ENCODE peak calls at places on chromosomes 3 and 15, in seven cellular contexts. H is fibroblast of mammary gland, V is choroid plexus epithelial cell, Y is A549, Q is transverse colon, A is tibial artery, U is cardiac fibroblast. F is an unnamed sample.

GRCh38 chr3:158381274-158381868 is 189.6 kb upstream of the MLF1 start:
- DNase-seq in U (peak; percentile 4), A (no peak), V (no peak), H (peak; percentile 68), Q (no peak), Y (no peak), F (no peak)

GRCh38 chr15:57387644-57388076 is 11.4 kb downstream of the CGNL1 start:
- DNase-seq in A (no peak), U (no peak), V (no peak), Q (no peak), Y (no peak), H (no peak), F (peak; percentile 46)

GRCh38 chr3:63400259-63400860 is 122.3 kb downstream of the SYNPR start:
- DNase-seq in U (peak; percentile 29), Q (no peak), Y (no peak), H (peak; percentile 56), A (no peak), V (peak; percentile 7), F (peak; percentile 68)

GRCh38 chr3:195081242-195081963 is 189.6 kb downstream of the XXYLT1 start:
- DNase-seq in U (no peak), A (no peak), H (no peak), V (peak; percentile 76), Q (no peak), Y (no peak), F (no peak)

GRCh38 chr3:154904328-154904727 is 175.8 kb upstream of the MME start:
- DNase-seq in Q (no peak), Y (peak; percentile 11), A (no peak), V (peak; percentile 64), U (peak; percentile 63), H (peak; percentile 59), F (no peak)

GRCh38 chr15:62187910-62188309 is 22.8 kb upstream of the C2CD4B start:
- DNase-seq in U (no peak), V (no peak), H (no peak), Q (no peak), Y (no peak), A (no peak), F (no peak)

GRCh38 chr15:70149667-70150404 is 52.1 kb upstream of the TLE3 start:
- DNase-seq in U (peak; percentile 60), Y (peak; percentile 63), A (no peak), V (peak; percentile 79), H (peak; percentile 62), Q (no peak), F (no peak)

GRCh38 chr3:52136513-52136912 is 17.7 kb downstream of the POC1A start:
- DNase-seq in Q (no peak), U (no peak), H (peak; percentile 7), V (no peak), Y (no peak), A (peak; percentile 81), F (no peak)

GRCh38 chr3:161139686-161140085 is 34.5 kb upstream of the B3GALNT1 start:
- DNase-seq in Y (no peak), H (no peak), A (no peak), V (no peak), Q (no peak), U (no peak), F (no peak)

GRCh38 chr15:25172691-25173090 is 217.9 kb downstream of the SNRPN start:
- DNase-seq in A (no peak), U (no peak), Y (no peak), H (no peak), Q (no peak), V (no peak), F (no peak)

GRCh38 chr3:129692743-129693142 is 86.3 kb upstream of the PLXND1 start:
- DNase-seq in U (no peak), A (no peak), H (no peak), V (no peak), Y (no peak), Q (no peak), F (no peak)

GRCh38 chr15:67783303-67783702 is 42.0 kb upstream of the SKOR1 start:
- DNase-seq in H (no peak), V (no peak), Q (peak; percentile 28), Y (no peak), U (no peak), A (no peak), F (no peak)
- TF ChIP-seq CTCF in H (no peak), V (no peak), Q (no peak), Y (no peak), U (no peak), A (no peak), F (no peak)

GRCh38 chr15:90953947-90954711 is 555 bp upstream of the RCCD1 start:
- DNase-seq in Y (no peak), A (no peak), Q (no peak), H (no peak), V (no peak), U (no peak), F (no peak)

GRCh38 chr15:90954712-90955671 is at the start of gene RCCD1:
- DNase-seq in U (peak; percentile 96), Q (peak; percentile 96), H (peak; percentile 95), V (peak; percentile 96), Y (peak; percentile 98), A (peak; percentile 95), F (peak; percentile 85)

GRCh38 chr15:90957105-90957790 is 2.6 kb downstream of the RCCD1 start:
- DNase-seq in H (peak; percentile 64), Q (no peak), U (no peak), V (peak; percentile 30), Y (no peak), A (no peak), F (no peak)

GRCh38 chr15:90956551-90957104 is 1.9 kb downstream of the RCCD1 start:
- DNase-seq in U (peak; percentile 72), V (peak; percentile 76), A (peak; percentile 57), H (peak; percentile 59), Y (peak; percentile 66), Q (peak; percentile 82), F (no peak)

GRCh38 chr15:90955911-90956310 is 1.2 kb downstream of the RCCD1 start:
- DNase-seq in U (no peak), H (no peak), A (no peak), V (no peak), Q (peak; percentile 63), Y (peak; percentile 35), F (no peak)
- H3K4me3 ChIP-seq in U (no peak overlapping the region), H (peak overlapping the region; percentile 73), A (peak overlapping the region; percentile 88), V (no peak overlapping the region), Q (no peak overlapping the region), Y (peak overlapping the region; percentile 83), F (no peak overlapping the region)

GRCh38 chr15:75596703-75597345 is 17.7 kb upstream of the PTPN9 start:
- DNase-seq in Y (no peak), A (no peak), U (no peak), V (no peak), H (no peak), Q (no peak), F (no peak)

GRCh38 chr15:75598361-75598760 is 19.2 kb upstream of the PTPN9 start:
- DNase-seq in Q (no peak), A (no peak), V (no peak), Y (no peak), U (no peak), H (no peak), F (no peak)

GRCh38 chr15:75594276-75594675 is 15.2 kb upstream of the PTPN9 start:
- DNase-seq in H (peak; percentile 39), V (no peak), U (no peak), Q (no peak), A (no peak), Y (no peak), F (no peak)

GRCh38 chr15:75599396-75599795 is 20.3 kb upstream of the PTPN9 start:
- DNase-seq in H (no peak), Y (no peak), V (no peak), Q (no peak), A (no peak), U (no peak), F (no peak)

GRCh38 chr15:75597667-75598341 is 18.7 kb upstream of the PTPN9 start:
- DNase-seq in Q (no peak), U (peak; percentile 37), H (peak; percentile 30), Y (peak; percentile 33), V (peak; percentile 55), A (no peak), F (no peak)
- TF ChIP-seq CTCF in Q (peak; percentile 32), U (peak; percentile 44), H (peak; percentile 51), Y (peak; percentile 36), V (peak; percentile 71), A (peak; percentile 37), F (peak; percentile 51)

DNA sequence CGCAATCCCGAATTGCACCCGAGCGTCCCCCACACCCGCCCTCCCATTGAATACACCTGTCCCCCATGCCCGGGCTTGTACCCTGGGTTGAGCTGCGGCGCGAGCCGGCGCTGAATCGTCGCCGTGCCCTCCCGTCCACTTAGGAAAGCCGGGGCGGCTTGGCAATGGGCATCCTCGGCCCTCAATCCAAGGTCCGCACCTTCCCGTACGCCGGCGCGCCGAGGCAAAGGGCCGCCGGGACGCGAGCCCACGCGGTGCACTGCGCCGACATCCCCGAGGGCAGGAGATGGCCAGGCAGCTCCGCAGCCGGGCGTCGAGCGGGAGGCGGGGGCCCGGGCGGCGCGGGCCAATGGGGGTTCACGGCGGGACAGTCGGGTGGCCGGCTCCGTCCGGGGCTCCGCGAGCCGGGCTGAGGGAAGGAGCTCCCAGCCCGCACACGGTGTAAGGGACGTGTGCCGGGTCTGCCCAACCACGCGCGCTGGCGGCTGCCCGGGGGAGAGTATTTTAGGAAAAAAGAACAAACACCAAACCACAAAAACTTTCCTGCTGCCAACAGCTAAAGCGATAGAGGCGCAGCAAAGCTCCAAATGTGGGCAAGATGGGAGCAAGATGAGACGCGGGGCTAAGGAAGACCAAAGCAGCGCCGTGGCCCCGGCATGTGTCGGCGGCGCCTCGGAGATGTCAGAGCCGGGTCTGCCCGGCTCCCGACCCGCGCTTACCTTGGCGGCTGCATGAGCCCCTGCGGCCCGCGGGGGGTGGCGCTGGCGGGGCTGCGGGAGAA is 621 bp downstream of the RGMA start:
- DNase-seq in V (no peak), Q (no peak), U (peak; percentile 19), A (peak; percentile 39), Y (peak; percentile 31), H (no peak), F (no peak)
- H3K4me3 ChIP-seq in V (no peak overlapping the region), Q (peak overlapping the region; percentile 34), U (peak overlapping the region; percentile 19), A (peak overlapping the region; percentile 74), Y (peak overlapping the region; percentile 45), H (no peak overlapping the region), F (peak overlapping the region; percentile 37)

F was measured in retinal pigment epithelial cell.